ENCODE peak calls at places on chromosomes 2 and 18, in six cellular contexts. H, L, U, G, J and B are unnamed samples.

GRCh38 chr2:214816135-214816534 is 6.7 kb upstream of the BARD1 start:
- DNase-seq in U (no peak), J (no peak), L (no peak), H (no peak), G (no peak), B (no peak)

GRCh38 chr2:104825124-104825865 is 28.6 kb upstream of the POU3F3 start:
- DNase-seq in L (no peak), U (no peak), J (no peak), H (no peak), G (no peak), B (no peak)

GRCh38 chr2:3001595-3002184 is 375.9 kb downstream of the EIPR1 start:
- DNase-seq in J (no peak), U (no peak), L (no peak), H (no peak), G (no peak), B (no peak)

GRCh38 chr2:205139822-205140612 is 542.3 kb upstream of the NRP2 start:
- DNase-seq in H (peak), G (peak), U (no peak), J (no peak), L (no peak), B (no peak)

GRCh38 chr2:212929116-212929515 is 222.3 kb downstream of the IKZF2 start:
- DNase-seq in L (peak), J (no peak), H (no peak), U (no peak), G (no peak), B (no peak)

GRCh38 chr2:96391153-96391827 is 55.7 kb downstream of the NCAPH start:
- DNase-seq in J (no peak), H (no peak), U (no peak), L (no peak), G (no peak), B (no peak)

GRCh38 chr2:16481342-16481741 is 184.3 kb downstream of the CYRIA start:
- DNase-seq in J (no peak), L (peak), G (no peak), U (no peak), H (no peak), B (no peak)

GRCh38 chr18:68152770-68153169 is 562.1 kb downstream of the TMX3 start:
- DNase-seq in L (no peak), J (no peak), H (no peak), G (no peak), U (no peak), B (no peak)

GRCh38 chr18:41599529-41599928 is 355.5 kb upstream of the PIK3C3 start:
- DNase-seq in G (no peak), U (no peak), J (no peak), L (no peak), H (peak), B (no peak)

GRCh38 chr2:6442252-6442651 is 423.5 kb downstream of the CMPK2 start:
- DNase-seq in H (no peak), J (no peak), U (no peak), L (no peak), G (no peak), B (no peak)

GRCh38 chr18:13629841-13630747 is 96.3 kb downstream of the FAM210A start:
- DNase-seq in G (peak), U (peak), J (no peak), L (peak), H (no peak), B (peak)

GRCh38 chr2:120308038-120308910 is 37.7 kb upstream of the INHBB start:
- DNase-seq in L (peak), U (peak), G (no peak), J (no peak), H (no peak), B (no peak)

GRCh38 chr2:241855888-241856422 is 2.7 kb downstream of the PDCD1 start:
- DNase-seq in G (no peak), H (peak), U (no peak), J (no peak), L (no peak), B (no peak)

GRCh38 chr2:180203972-180204371 is 196.9 kb upstream of the CWC22 start:
- DNase-seq in L (peak), J (no peak), U (no peak), G (no peak), H (peak), B (no peak)

GRCh38 chr2:40397720-40398119 is 54.2 kb downstream of the SLC8A1 start:
- DNase-seq in J (no peak), G (no peak), U (no peak), L (no peak), H (no peak), B (no peak)

GRCh38 chr2:215590353-215590752 is 154.5 kb upstream of the FN1 start:
- DNase-seq in G (no peak), U (no peak), J (no peak), L (no peak), H (no peak), B (no peak)

GRCh38 chr18:3704556-3705162 is 254.7 kb downstream of the TGIF1 start:
- DNase-seq in H (no peak), G (no peak), L (no peak), U (no peak), J (no peak), B (no peak)

GRCh38 chr18:64017870-64018269 is 48.0 kb downstream of the SERPINB8 start:
- DNase-seq in G (no peak), J (no peak), L (peak), H (no peak), U (no peak), B (peak)

GRCh38 chr2:127611076-127611925 is 34.7 kb upstream of the GPR17 start:
- DNase-seq in G (peak), L (no peak), H (peak), J (no peak), U (no peak), B (no peak)

GRCh38 chr2:86584164-86584913 is 21.1 kb upstream of the CHMP3 start:
- DNase-seq in L (no peak), J (no peak), G (no peak), U (no peak), H (no peak), B (no peak)

GRCh38 chr2:224111576-224111975 is 72.5 kb upstream of the SERPINE2 start:
- DNase-seq in G (no peak), U (no peak), L (peak), J (no peak), H (no peak), B (no peak)

GRCh38 chr2:25079050-25079635 is 37.3 kb downstream of the EFR3B start:
- DNase-seq in U (no peak), G (no peak), H (no peak), J (no peak), L (no peak), B (no peak)

GRCh38 chr2:38116762-38117161 is 40.8 kb upstream of the CYP1B1 start:
- DNase-seq in L (peak), H (no peak), G (no peak), U (no peak), J (no peak), B (no peak)

GRCh38 chr2:97774425-97774824 is 61.0 kb downstream of the ZAP70 start:
- DNase-seq in J (no peak), L (peak), U (no peak), G (no peak), H (no peak), B (no peak)

GRCh38 chr18:24985616-24986015 is 366.4 kb downstream of the ZNF521 start:
- DNase-seq in G (no peak), U (no peak), H (no peak), J (no peak), L (no peak), B (no peak)

GRCh38 chr2:96095116-96095636 is 21.2 kb downstream of the ADRA2B start:
- DNase-seq in L (no peak), G (no peak), J (no peak), H (no peak), U (no peak), B (peak)

GRCh38 chr2:134745023-134745422 is 26.2 kb upstream of the TMEM163 start:
- DNase-seq in H (no peak), G (no peak), L (no peak), J (no peak), U (no peak), B (no peak)

GRCh38 chr2:160010361-160011145 is 51.9 kb downstream of the PLA2R1 start:
- DNase-seq in H (no peak), G (no peak), J (no peak), L (no peak), U (no peak), B (no peak)